ENCODE peak calls at places on chromosome 17, in nine cellular contexts. One of them, this sample, is unnamed.

GRCh38 chr17:45222273-45222993 is 748 bp downstream of the FMNL1 start:
- DNase-seq in NCI-H1092 treated with DMSO at 0.1 percent for 48 hours: no peak
- DNase-seq in nephron progenitor cell: no peak
- DNase-seq in GM04504: no peak
- DNase-seq in stromal cell of bone marrow: no peak
- DNase-seq in T-helper 2 cell: peak
- DNase-seq in AG08395: no peak
- DNase-seq in HAP-1: no peak
- DNase-seq in left ventricle myocardium inferior: no peak
- DNase-seq in this sample: peak

GRCh38 chr17:9783012-9783411 is 8.4 kb downstream of the DHRS7C start:
- DNase-seq in T-helper 2 cell: no peak
- DNase-seq in AG08395: no peak
- DNase-seq in HAP-1: no peak
- DNase-seq in nephron progenitor cell: no peak
- DNase-seq in GM04504: no peak
- DNase-seq in NCI-H1092 treated with DMSO at 0.1 percent for 48 hours: no peak
- DNase-seq in stromal cell of bone marrow: no peak
- DNase-seq in left ventricle myocardium inferior: no peak
- DNase-seq in this sample: no peak

GRCh38 chr17:77281024-77281903 is 140.5 kb downstream of the SEC14L1 start:
- DNase-seq in stromal cell of bone marrow: no peak
- DNase-seq in nephron progenitor cell: peak
- DNase-seq in NCI-H1092 treated with DMSO at 0.1 percent for 48 hours: peak
- DNase-seq in T-helper 2 cell: peak
- DNase-seq in left ventricle myocardium inferior: peak
- DNase-seq in GM04504: no peak
- DNase-seq in AG08395: peak
- DNase-seq in HAP-1: peak
- DNase-seq in this sample: peak

GRCh38 chr17:30323262-30323894 is 10.5 kb downstream of the TMIGD1 start:
- DNase-seq in stromal cell of bone marrow: no peak
- DNase-seq in GM04504: no peak
- DNase-seq in left ventricle myocardium inferior: no peak
- DNase-seq in HAP-1: peak
- DNase-seq in AG08395: no peak
- DNase-seq in T-helper 2 cell: peak
- DNase-seq in nephron progenitor cell: no peak
- DNase-seq in NCI-H1092 treated with DMSO at 0.1 percent for 48 hours: no peak
- DNase-seq in this sample: no peak

GRCh38 chr17:73278465-73279453 is 17.1 kb upstream of the CPSF4L start:
- DNase-seq in HAP-1: peak
- DNase-seq in nephron progenitor cell: no peak
- DNase-seq in AG08395: peak
- DNase-seq in NCI-H1092 treated with DMSO at 0.1 percent for 48 hours: peak
- DNase-seq in stromal cell of bone marrow: no peak
- DNase-seq in GM04504: no peak
- DNase-seq in T-helper 2 cell: no peak
- DNase-seq in left ventricle myocardium inferior: peak
- DNase-seq in this sample: no peak

GRCh38 chr17:75854111-75854748 is 905 bp downstream of the WBP2 start:
- DNase-seq in stromal cell of bone marrow: peak
- DNase-seq in HAP-1: no peak
- DNase-seq in left ventricle myocardium inferior: no peak
- DNase-seq in GM04504: peak
- DNase-seq in T-helper 2 cell: no peak
- DNase-seq in AG08395: peak
- DNase-seq in NCI-H1092 treated with DMSO at 0.1 percent for 48 hours: no peak
- DNase-seq in nephron progenitor cell: no peak
- DNase-seq in this sample: peak

GRCh38 chr17:79678856-79679255 is 51.9 kb upstream of the ENPP7 start:
- DNase-seq in stromal cell of bone marrow: no peak
- DNase-seq in NCI-H1092 treated with DMSO at 0.1 percent for 48 hours: no peak
- DNase-seq in GM04504: no peak
- DNase-seq in AG08395: no peak
- DNase-seq in T-helper 2 cell: no peak
- DNase-seq in left ventricle myocardium inferior: no peak
- DNase-seq in nephron progenitor cell: no peak
- DNase-seq in HAP-1: no peak
- DNase-seq in this sample: no peak

GRCh38 chr17:81967533-81968395 is 6.8 kb upstream of the NOTUM start:
- DNase-seq in AG08395: peak
- DNase-seq in NCI-H1092 treated with DMSO at 0.1 percent for 48 hours: peak
- DNase-seq in HAP-1: peak
- DNase-seq in T-helper 2 cell: peak
- DNase-seq in GM04504: peak
- DNase-seq in nephron progenitor cell: peak
- DNase-seq in left ventricle myocardium inferior: peak
- DNase-seq in stromal cell of bone marrow: peak
- DNase-seq in this sample: peak

GRCh38 chr17:19733953-19734526 is 14.1 kb downstream of the ALDH3A1 start:
- DNase-seq in stromal cell of bone marrow: no peak
- DNase-seq in left ventricle myocardium inferior: no peak
- DNase-seq in AG08395: no peak
- DNase-seq in HAP-1: no peak
- DNase-seq in nephron progenitor cell: no peak
- DNase-seq in NCI-H1092 treated with DMSO at 0.1 percent for 48 hours: no peak
- DNase-seq in T-helper 2 cell: no peak
- DNase-seq in GM04504: no peak
- DNase-seq in this sample: no peak

GRCh38 chr17:80248001-80248893 is 12.4 kb upstream of the RNF213 start:
- DNase-seq in T-helper 2 cell: no peak
- DNase-seq in nephron progenitor cell: no peak
- DNase-seq in NCI-H1092 treated with DMSO at 0.1 percent for 48 hours: no peak
- DNase-seq in HAP-1: no peak
- DNase-seq in GM04504: no peak
- DNase-seq in left ventricle myocardium inferior: no peak
- DNase-seq in stromal cell of bone marrow: no peak
- DNase-seq in AG08395: no peak
- DNase-seq in this sample: no peak

GRCh38 chr17:39621523-39622379 is 5.0 kb upstream of the PPP1R1B start:
- DNase-seq in left ventricle myocardium inferior: peak
- DNase-seq in GM04504: peak
- DNase-seq in T-helper 2 cell: peak
- DNase-seq in nephron progenitor cell: peak
- DNase-seq in NCI-H1092 treated with DMSO at 0.1 percent for 48 hours: peak
- DNase-seq in AG08395: peak
- DNase-seq in HAP-1: peak
- DNase-seq in stromal cell of bone marrow: peak
- DNase-seq in this sample: peak

GRCh38 chr17:51427259-51428255 is 167.2 kb downstream of the UTP18 start:
- DNase-seq in NCI-H1092 treated with DMSO at 0.1 percent for 48 hours: peak
- DNase-seq in nephron progenitor cell: no peak
- DNase-seq in AG08395: no peak
- DNase-seq in GM04504: no peak
- DNase-seq in stromal cell of bone marrow: no peak
- DNase-seq in left ventricle myocardium inferior: no peak
- DNase-seq in HAP-1: no peak
- DNase-seq in T-helper 2 cell: peak
- DNase-seq in this sample: no peak

GRCh38 chr17:76529224-76529642 is 8.3 kb downstream of the CYGB start:
- DNase-seq in HAP-1: no peak
- DNase-seq in NCI-H1092 treated with DMSO at 0.1 percent for 48 hours: no peak
- DNase-seq in nephron progenitor cell: no peak
- DNase-seq in T-helper 2 cell: no peak
- DNase-seq in AG08395: peak
- DNase-seq in stromal cell of bone marrow: peak
- DNase-seq in GM04504: peak
- DNase-seq in left ventricle myocardium inferior: peak
- DNase-seq in this sample: no peak

GRCh38 chr17:18314059-18314730 is 599 bp downstream of the TOP3A start:
- DNase-seq in left ventricle myocardium inferior: no peak
- DNase-seq in nephron progenitor cell: no peak
- DNase-seq in AG08395: no peak
- DNase-seq in GM04504: no peak
- DNase-seq in T-helper 2 cell: no peak
- DNase-seq in HAP-1: peak
- DNase-seq in NCI-H1092 treated with DMSO at 0.1 percent for 48 hours: no peak
- DNase-seq in stromal cell of bone marrow: no peak
- DNase-seq in this sample: peak

GRCh38 chr17:56918916-56919315 is 5.1 kb upstream of the TRIM25 start:
- DNase-seq in NCI-H1092 treated with DMSO at 0.1 percent for 48 hours: no peak
- DNase-seq in AG08395: no peak
- DNase-seq in GM04504: no peak
- DNase-seq in stromal cell of bone marrow: no peak
- DNase-seq in T-helper 2 cell: no peak
- DNase-seq in nephron progenitor cell: no peak
- DNase-seq in left ventricle myocardium inferior: no peak
- DNase-seq in HAP-1: no peak
- DNase-seq in this sample: no peak

GRCh38 chr17:76909971-76910760 is 42.0 kb downstream of the MGAT5B start:
- DNase-seq in GM04504: peak
- DNase-seq in AG08395: peak
- DNase-seq in HAP-1: peak
- DNase-seq in NCI-H1092 treated with DMSO at 0.1 percent for 48 hours: no peak
- DNase-seq in left ventricle myocardium inferior: peak
- DNase-seq in T-helper 2 cell: no peak
- DNase-seq in stromal cell of bone marrow: peak
- DNase-seq in nephron progenitor cell: peak
- DNase-seq in this sample: peak

GRCh38 chr17:78168906-78169793 is 769 bp downstream of the SYNGR2 start:
- DNase-seq in nephron progenitor cell: peak
- DNase-seq in AG08395: peak
- DNase-seq in left ventricle myocardium inferior: peak
- DNase-seq in NCI-H1092 treated with DMSO at 0.1 percent for 48 hours: no peak
- DNase-seq in HAP-1: peak
- DNase-seq in GM04504: no peak
- DNase-seq in T-helper 2 cell: peak
- DNase-seq in stromal cell of bone marrow: no peak
- DNase-seq in this sample: peak

GRCh38 chr17:70158581-70158980 is 10.8 kb upstream of the KCNJ2 start:
- DNase-seq in AG08395: no peak
- DNase-seq in NCI-H1092 treated with DMSO at 0.1 percent for 48 hours: no peak
- DNase-seq in nephron progenitor cell: no peak
- DNase-seq in HAP-1: no peak
- DNase-seq in stromal cell of bone marrow: no peak
- DNase-seq in T-helper 2 cell: no peak
- DNase-seq in GM04504: no peak
- DNase-seq in left ventricle myocardium inferior: no peak
- DNase-seq in this sample: no peak

GRCh38 chr17:49016775-49017463 is 19.7 kb downstream of the IGF2BP1 start:
- DNase-seq in NCI-H1092 treated with DMSO at 0.1 percent for 48 hours: no peak
- DNase-seq in GM04504: peak
- DNase-seq in T-helper 2 cell: no peak
- DNase-seq in left ventricle myocardium inferior: no peak
- DNase-seq in HAP-1: no peak
- DNase-seq in AG08395: peak
- DNase-seq in nephron progenitor cell: no peak
- DNase-seq in stromal cell of bone marrow: peak
- DNase-seq in this sample: peak

GRCh38 chr17:3542410-3543088 is 15.1 kb downstream of the TRPV3 start:
- DNase-seq in stromal cell of bone marrow: no peak
- DNase-seq in NCI-H1092 treated with DMSO at 0.1 percent for 48 hours: no peak
- DNase-seq in HAP-1: no peak
- DNase-seq in AG08395: no peak
- DNase-seq in left ventricle myocardium inferior: no peak
- DNase-seq in T-helper 2 cell: no peak
- DNase-seq in nephron progenitor cell: no peak
- DNase-seq in GM04504: no peak
- DNase-seq in this sample: no peak

GRCh38 chr17:42311240-42312034 is 23.1 kb downstream of the STAT5A start:
- DNase-seq in NCI-H1092 treated with DMSO at 0.1 percent for 48 hours: no peak
- DNase-seq in stromal cell of bone marrow: peak
- DNase-seq in GM04504: peak
- DNase-seq in HAP-1: no peak
- DNase-seq in left ventricle myocardium inferior: peak
- DNase-seq in T-helper 2 cell: no peak
- DNase-seq in nephron progenitor cell: peak
- DNase-seq in AG08395: peak
- DNase-seq in this sample: peak

GRCh38 chr17:50266384-50267073 is 7.7 kb upstream of the TMEM92 start:
- DNase-seq in stromal cell of bone marrow: peak
- DNase-seq in HAP-1: no peak
- DNase-seq in left ventricle myocardium inferior: no peak
- DNase-seq in T-helper 2 cell: no peak
- DNase-seq in GM04504: peak
- DNase-seq in nephron progenitor cell: no peak
- DNase-seq in NCI-H1092 treated with DMSO at 0.1 percent for 48 hours: peak
- DNase-seq in AG08395: peak
- DNase-seq in this sample: peak

GRCh38 chr17:5868916-5869475 is 201.2 kb upstream of the WSCD1 start:
- DNase-seq in HAP-1: no peak
- DNase-seq in stromal cell of bone marrow: no peak
- DNase-seq in GM04504: no peak
- DNase-seq in NCI-H1092 treated with DMSO at 0.1 percent for 48 hours: no peak
- DNase-seq in T-helper 2 cell: no peak
- DNase-seq in AG08395: no peak
- DNase-seq in left ventricle myocardium inferior: no peak
- DNase-seq in nephron progenitor cell: no peak
- DNase-seq in this sample: no peak

GRCh38 chr17:40283662-40284061 is 4.0 kb upstream of the CDC6 start:
- DNase-seq in T-helper 2 cell: peak
- DNase-seq in GM04504: peak
- DNase-seq in left ventricle myocardium inferior: no peak
- DNase-seq in AG08395: peak
- DNase-seq in NCI-H1092 treated with DMSO at 0.1 percent for 48 hours: no peak
- DNase-seq in nephron progenitor cell: no peak
- DNase-seq in stromal cell of bone marrow: peak
- DNase-seq in HAP-1: no peak
- DNase-seq in this sample: no peak

GRCh38 chr17:76382803-76383644 is 1.4 kb upstream of the SPHK1 start:
- DNase-seq in T-helper 2 cell: peak
- DNase-seq in stromal cell of bone marrow: no peak
- DNase-seq in nephron progenitor cell: peak
- DNase-seq in NCI-H1092 treated with DMSO at 0.1 percent for 48 hours: no peak
- DNase-seq in left ventricle myocardium inferior: peak
- DNase-seq in HAP-1: peak
- DNase-seq in GM04504: peak
- DNase-seq in AG08395: peak
- DNase-seq in this sample: peak

GRCh38 chr17:10807704-10808128 is 3.8 kb upstream of the TMEM238L start:
- DNase-seq in HAP-1: no peak
- DNase-seq in T-helper 2 cell: no peak
- DNase-seq in AG08395: no peak
- DNase-seq in left ventricle myocardium inferior: no peak
- DNase-seq in nephron progenitor cell: no peak
- DNase-seq in stromal cell of bone marrow: no peak
- DNase-seq in GM04504: no peak
- DNase-seq in NCI-H1092 treated with DMSO at 0.1 percent for 48 hours: no peak
- DNase-seq in this sample: no peak

GRCh38 chr17:4463818-4464501 is 30.2 kb downstream of the SPNS3 start:
- DNase-seq in NCI-H1092 treated with DMSO at 0.1 percent for 48 hours: peak
- DNase-seq in GM04504: no peak
- DNase-seq in HAP-1: no peak
- DNase-seq in T-helper 2 cell: no peak
- DNase-seq in stromal cell of bone marrow: no peak
- DNase-seq in nephron progenitor cell: no peak
- DNase-seq in AG08395: no peak
- DNase-seq in left ventricle myocardium inferior: no peak
- DNase-seq in this sample: no peak

GRCh38 chr17:47210105-47210504 is 957 bp downstream of the MYL4 start:
- DNase-seq in nephron progenitor cell: no peak
- DNase-seq in GM04504: no peak
- DNase-seq in NCI-H1092 treated with DMSO at 0.1 percent for 48 hours: no peak
- DNase-seq in HAP-1: no peak
- DNase-seq in T-helper 2 cell: no peak
- DNase-seq in left ventricle myocardium inferior: no peak
- DNase-seq in stromal cell of bone marrow: no peak
- DNase-seq in AG08395: no peak
- DNase-seq in this sample: no peak

GRCh38 chr17:17800504-17801021 is 36.2 kb downstream of the SREBF1 start:
- DNase-seq in nephron progenitor cell: no peak
- DNase-seq in GM04504: no peak
- DNase-seq in NCI-H1092 treated with DMSO at 0.1 percent for 48 hours: no peak
- DNase-seq in left ventricle myocardium inferior: no peak
- DNase-seq in T-helper 2 cell: no peak
- DNase-seq in stromal cell of bone marrow: no peak
- DNase-seq in HAP-1: no peak
- DNase-seq in AG08395: no peak
- DNase-seq in this sample: no peak

GRCh38 chr17:4498461-4499397 is at the start of gene SPNS2:
- DNase-seq in stromal cell of bone marrow: no peak
- DNase-seq in NCI-H1092 treated with DMSO at 0.1 percent for 48 hours: peak
- DNase-seq in AG08395: peak
- DNase-seq in T-helper 2 cell: peak
- DNase-seq in HAP-1: peak
- DNase-seq in nephron progenitor cell: peak
- DNase-seq in left ventricle myocardium inferior: peak
- DNase-seq in GM04504: no peak
- DNase-seq in this sample: peak

GRCh38 chr17:61208301-61209098 is 191.1 kb upstream of the TBX2 start:
- DNase-seq in GM04504: no peak
- DNase-seq in AG08395: no peak
- DNase-seq in NCI-H1092 treated with DMSO at 0.1 percent for 48 hours: peak
- DNase-seq in stromal cell of bone marrow: no peak
- DNase-seq in T-helper 2 cell: no peak
- DNase-seq in nephron progenitor cell: no peak
- DNase-seq in HAP-1: no peak
- DNase-seq in left ventricle myocardium inferior: no peak
- DNase-seq in this sample: no peak